ENCODE peak calls at places on chromosome 21, in six cellular contexts. O is K562, E is H1, U is WTC11, A is endothelial cell of umbilical vein, M is HepG2. B is an unnamed sample.
A peak's percentile ranks its signal among the peaks of the same experiment; 100 is the strongest.

GRCh38 chr21:44018813-44019567 is 6.9 kb downstream of the TRAPPC10 start:
- DNase-seq in O (peak; percentile 58), E (no peak), U (no peak), A (no peak), M (no peak), B (no peak)

GRCh38 chr21:22490044-22490443 is 1491.8 kb downstream of the NCAM2 start:
- DNase-seq in O (no peak), E (no peak), U (no peak), A (no peak), M (no peak), B (no peak)

GRCh38 chr21:26846036-26846931 is 1.1 kb upstream of the ADAMTS1 start:
- DNase-seq in O (no peak), E (no peak), U (peak; percentile 72), A (peak; percentile 59), M (no peak), B (peak; percentile 31)

GRCh38 chr21:43943512-43944110 is 68.5 kb upstream of the TRAPPC10 start:
- DNase-seq in O (no peak), E (no peak), U (no peak), A (no peak), M (no peak), B (no peak)

GRCh38 chr21:27807596-27807995 is 840.7 kb upstream of the ADAMTS5 start:
- DNase-seq in O (no peak), E (no peak), U (no peak), A (no peak), M (no peak), B (no peak)

GRCh38 chr21:16509466-16509865 is 779.7 kb downstream of the USP25 start:
- DNase-seq in O (no peak), E (no peak), U (no peak), A (no peak), M (no peak), B (no peak)

GRCh38 chr21:46411236-46411635 is 47.5 kb upstream of the DIP2A start:
- DNase-seq in O (no peak), E (no peak), U (peak; percentile 36), A (no peak), M (no peak), B (no peak)

GRCh38 chr21:26777166-26777565 is 68.0 kb downstream of the ADAMTS1 start:
- DNase-seq in O (no peak), E (no peak), U (no peak), A (no peak), M (no peak), B (no peak)

GRCh38 chr21:16279658-16280581 is 550.1 kb downstream of the USP25 start:
- DNase-seq in O (no peak), E (peak; percentile 3), U (peak; percentile 25), A (peak; percentile 70), M (no peak), B (peak; percentile 25)

GRCh38 chr21:14403681-14404318 is 20.9 kb upstream of the HSPA13 start:
- DNase-seq in O (peak; percentile 31), E (no peak), U (no peak), A (peak; percentile 45), M (peak; percentile 19), B (peak; percentile 28)

GRCh38 chr21:17050646-17051045 is 462.2 kb upstream of the CXADR start:
- DNase-seq in O (no peak), E (no peak), U (no peak), A (no peak), M (no peak), B (no peak)

GRCh38 chr21:21163904-21164303 is 165.7 kb downstream of the NCAM2 start:
- DNase-seq in O (peak; percentile 44), E (no peak), U (peak; percentile 29), A (peak; percentile 52), M (peak; percentile 26), B (peak; percentile 28)

GRCh38 chr21:36075171-36075570 is 5.3 kb downstream of the CBR1 start:
- DNase-seq in O (no peak), E (no peak), U (no peak), A (no peak), M (no peak), B (no peak)

GRCh38 chr21:43994085-43994484 is 18.0 kb upstream of the TRAPPC10 start:
- DNase-seq in O (no peak), E (no peak), U (no peak), A (no peak), M (no peak), B (no peak)

GRCh38 chr21:17671733-17672132 is 59.0 kb upstream of the BTG3 start:
- DNase-seq in O (no peak), E (no peak), U (no peak), A (no peak), M (no peak), B (no peak)

GRCh38 chr21:15063821-15064575 is 802 bp downstream of the NRIP1 start:
- DNase-seq in O (peak; percentile 49), E (no peak), U (peak; percentile 51), A (no peak), M (no peak), B (no peak)

GRCh38 chr21:17903029-17903806 is 84.1 kb upstream of the C21orf91 start:
- DNase-seq in O (no peak), E (no peak), U (no peak), A (peak; percentile 29), M (no peak), B (no peak)

GRCh38 chr21:32414579-32415358 is 2.3 kb downstream of the EVA1C start:
- DNase-seq in O (no peak), E (no peak), U (no peak), A (peak; percentile 75), M (no peak), B (no peak)
- TF ChIP-seq JUN in O (no peak), E (no peak), U (no peak), A (no peak), M (no peak), B (no peak)

DNA sequence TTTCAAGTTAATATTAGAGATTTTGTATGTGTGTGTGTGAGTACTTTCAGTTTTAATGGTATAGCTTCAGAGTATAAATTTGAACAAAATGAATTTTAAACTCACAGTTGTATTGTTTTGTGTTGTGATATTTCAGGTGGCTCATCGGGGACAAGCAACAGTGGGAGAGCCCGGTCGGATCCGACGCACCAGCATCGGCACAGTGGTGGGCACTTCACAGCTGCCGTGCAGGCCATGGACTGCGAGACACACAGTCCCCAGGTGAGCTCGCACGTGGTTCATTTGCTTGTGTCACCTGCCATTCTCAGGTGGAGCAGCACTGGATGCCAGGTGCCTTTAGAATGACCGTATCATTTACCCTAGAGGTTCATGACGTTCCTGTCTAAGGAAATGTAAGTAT is 139.4 kb downstream of the DYRK1A start:
- DNase-seq in O (no peak), E (no peak), U (no peak), A (no peak), M (no peak), B (no peak)
- TF ChIP-seq JUN in O (no peak), E (no peak), U (no peak), A (no peak), M (no peak), B (no peak)

DNA sequence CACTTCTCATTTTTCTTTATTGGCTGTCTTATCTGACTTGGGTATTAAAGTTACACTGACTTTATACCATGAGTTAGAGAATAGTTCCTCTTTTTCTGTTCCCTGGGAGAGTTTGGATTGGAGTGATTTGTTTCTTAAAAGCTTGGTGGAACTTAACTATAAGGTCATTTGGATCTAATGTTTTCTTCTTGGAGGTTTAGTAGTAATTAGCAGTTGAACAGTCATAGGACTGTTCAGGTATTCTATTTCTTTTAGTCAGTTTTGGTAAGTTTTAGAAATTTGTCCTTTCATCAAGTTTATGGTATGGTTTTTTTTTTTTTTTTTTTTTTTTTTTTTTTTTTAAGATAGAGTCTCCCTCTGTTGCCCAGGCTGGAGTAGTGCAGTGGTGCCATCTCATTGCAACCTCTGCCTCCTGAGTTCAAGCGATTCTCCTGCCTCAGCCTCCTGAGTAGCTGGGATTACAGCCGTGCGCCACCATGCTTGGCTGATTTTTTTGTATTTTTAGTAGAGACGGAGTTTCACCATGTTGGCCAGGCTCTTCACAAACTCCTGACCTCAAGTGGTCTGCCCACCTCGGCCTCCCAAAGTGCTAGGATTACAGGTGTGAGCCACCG is 6.3 kb downstream of the TTC3 start:
- DNase-seq in O (no peak), E (no peak), U (no peak), A (peak; percentile 13), M (peak; percentile 25), B (no peak)
- TF ChIP-seq JUN in O (no peak), E (no peak), U (no peak), A (no peak), M (no peak), B (no peak)

GRCh38 chr21:38293113-38293512 is 36.3 kb downstream of the KCNJ15 start:
- DNase-seq in O (no peak), E (no peak), U (no peak), A (no peak), M (no peak), B (no peak)
- TF ChIP-seq JUN in O (no peak), E (no peak), U (no peak), A (no peak), M (no peak), B (no peak)

GRCh38 chr21:42061866-42062542 is 9.1 kb upstream of the UMODL1 start:
- DNase-seq in O (no peak), E (no peak), U (no peak), A (no peak), M (no peak), B (no peak)
- TF ChIP-seq JUN in O (no peak), E (no peak), U (no peak), A (no peak), M (no peak), B (no peak)

DNA sequence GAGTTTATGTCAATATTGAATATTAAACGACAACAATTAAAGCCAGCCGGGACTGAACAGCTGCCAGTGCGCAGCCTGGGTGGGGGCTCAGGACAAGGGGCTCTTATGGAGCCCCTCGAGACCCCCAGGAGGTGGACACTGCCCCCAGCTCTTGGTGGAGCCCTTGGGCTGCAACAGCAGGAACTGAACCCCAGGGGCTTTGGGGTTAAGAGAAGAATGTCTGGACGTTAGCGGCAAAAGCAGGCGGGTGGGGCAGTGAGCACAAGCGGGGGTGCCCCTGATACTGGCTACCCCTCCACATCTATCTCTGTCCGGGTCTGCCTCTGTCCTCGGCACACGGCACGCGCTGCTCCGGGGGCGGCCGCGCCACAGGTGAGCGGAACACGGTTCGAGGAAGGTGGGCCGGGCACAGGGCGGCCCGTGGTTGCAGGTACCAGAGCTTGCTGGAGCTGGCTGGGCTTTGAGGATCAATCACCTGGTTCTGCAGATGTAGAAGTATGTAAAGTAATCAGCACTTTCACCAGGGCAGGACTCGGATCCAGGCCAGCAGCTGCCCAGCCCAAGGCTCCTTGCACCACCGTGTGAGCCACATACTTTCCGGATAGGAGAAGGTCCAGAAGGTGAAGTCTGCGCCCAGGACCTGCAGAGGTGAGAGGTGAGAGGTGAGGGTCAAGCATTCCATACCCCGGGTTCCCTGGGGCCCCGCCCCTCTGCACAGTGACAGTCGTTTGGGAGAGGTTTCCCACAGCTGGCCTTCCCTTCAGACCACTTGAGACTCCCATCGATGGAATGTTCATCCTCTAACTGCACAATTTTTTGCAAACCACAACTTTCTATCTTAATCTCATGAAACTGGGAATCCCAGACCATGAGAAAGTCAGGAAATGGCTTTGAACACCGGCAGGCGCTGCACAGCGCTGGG is 12.4 kb upstream of the POFUT2 start:
- DNase-seq in O (no peak), E (no peak), U (no peak), A (no peak), M (no peak), B (no peak)
- TF ChIP-seq JUN in O (no peak), E (no peak), U (no peak), A (no peak), M (no peak), B (no peak)

B was measured in A549.